ENCODE peak calls at places on chromosome 13, in seven cellular contexts. Y is cardiac muscle cell, N is psoas muscle, A is adrenal gland, Z is IMR-90, I is heart right ventricle, S is pancreas. D is an unnamed sample.

GRCh38 chr13:31962661-31963345 is 68.8 kb upstream of the FRY start:
- DNase-seq in Y (no peak), N (no peak), A (no peak), Z (peak; percentile 50), I (no peak), S (no peak), D (no peak)

GRCh38 chr13:46340631-46341111 is 46.4 kb downstream of the RUBCNL start:
- DNase-seq in Y (no peak), N (no peak), A (no peak), Z (no peak), I (no peak), S (no peak), D (no peak)

GRCh38 chr13:113947321-113948033 is 26.4 kb downstream of the C13orf46 start:
- DNase-seq in Y (no peak), N (peak; percentile 68), A (peak; percentile 70), Z (peak; percentile 43), I (no peak), S (peak; percentile 66), D (no peak)

GRCh38 chr13:63288576-63288975 is 1872.9 kb upstream of the PCDH20 start:
- DNase-seq in Y (no peak), N (no peak), A (no peak), Z (peak; percentile 57), I (no peak), S (no peak), D (no peak)

GRCh38 chr13:19606152-19606551 is 27.3 kb upstream of the MPHOSPH8 start:
- DNase-seq in Y (no peak), N (no peak), A (no peak), Z (peak; percentile 48), I (no peak), S (no peak), D (no peak)

GRCh38 chr13:110361365-110361911 is 54.4 kb downstream of the COL4A2 start:
- DNase-seq in Y (peak; percentile 42), N (peak; percentile 66), A (peak; percentile 19), Z (peak; percentile 88), I (peak; percentile 67), S (no peak), D (no peak)

GRCh38 chr13:97567510-97568243 is 133.7 kb downstream of the RAP2A start:
- DNase-seq in Y (no peak), N (peak; percentile 21), A (peak; percentile 19), Z (peak; percentile 50), I (no peak), S (peak; percentile 57), D (no peak)

GRCh38 chr13:49859568-49859967 is 67.1 kb upstream of the KPNA3 start:
- DNase-seq in Y (no peak), N (peak; percentile 56), A (peak; percentile 93), Z (peak; percentile 92), I (no peak), S (peak; percentile 19), D (peak; percentile 39)

GRCh38 chr13:37995052-37995451 is 125.5 kb upstream of the TRPC4 start:
- DNase-seq in Y (no peak), N (no peak), A (no peak), Z (peak; percentile 0), I (no peak), S (no peak), D (no peak)

GRCh38 chr13:44763604-44764311 is 187.6 kb upstream of the TSC22D1 start:
- DNase-seq in Y (no peak), N (no peak), A (peak; percentile 23), Z (no peak), I (peak; percentile 35), S (peak; percentile 68), D (no peak)

GRCh38 chr13:43879323-43880181 is at the start of the genes CCDC122 and LACC1:
- DNase-seq in Y (peak; percentile 82), N (peak; percentile 88), A (peak; percentile 89), Z (peak; percentile 84), I (peak; percentile 87), S (peak; percentile 85), D (peak; percentile 92)

GRCh38 chr13:64723735-64724134 is 2506.4 kb downstream of the PCDH9 start:
- DNase-seq in Y (peak; percentile 24), N (no peak), A (no peak), Z (peak; percentile 94), I (no peak), S (no peak), D (no peak)

GRCh38 chr13:110138700-110139036 is 168.3 kb downstream of the COL4A1 start:
- DNase-seq in Y (no peak), N (no peak), A (no peak), Z (no peak), I (no peak), S (no peak), D (no peak)

GRCh38 chr13:101514695-101515275 is 62.3 kb downstream of the ITGBL1 start:
- DNase-seq in Y (peak; percentile 64), N (no peak), A (peak; percentile 43), Z (peak; percentile 68), I (no peak), S (peak; percentile 17), D (peak; percentile 53)

GRCh38 chr13:44191504-44192171 is 182.0 kb upstream of the SERP2 start:
- DNase-seq in Y (peak; percentile 38), N (peak; percentile 22), A (peak; percentile 70), Z (peak; percentile 70), I (no peak), S (peak; percentile 67), D (no peak)

GRCh38 chr13:78608705-78609463 is 5.5 kb upstream of the POU4F1 start:
- DNase-seq in Y (no peak), N (no peak), A (no peak), Z (no peak), I (no peak), S (no peak), D (no peak)

GRCh38 chr13:91384891-91385290 is 13.5 kb upstream of the GPC5 start:
- DNase-seq in Y (no peak), N (no peak), A (no peak), Z (no peak), I (no peak), S (no peak), D (no peak)
- TF ChIP-seq CTCF in Y (no peak), N (no peak), A (no peak), Z (no peak), I (no peak), S (no peak), D (no peak)

GRCh38 chr13:33051632-33052031 is 35.4 kb downstream of the KL start:
- DNase-seq in Y (no peak), N (no peak), A (no peak), Z (no peak), I (no peak), S (no peak), D (no peak)

GRCh38 chr13:33057019-33057785 is 41.0 kb downstream of the KL start:
- DNase-seq in Y (no peak), N (no peak), A (no peak), Z (peak; percentile 6), I (no peak), S (no peak), D (no peak)

GRCh38 chr13:33050161-33050560 is 33.9 kb downstream of the KL start:
- DNase-seq in Y (no peak), N (no peak), A (no peak), Z (no peak), I (no peak), S (no peak), D (no peak)

GRCh38 chr13:33053397-33054066 is 37.3 kb downstream of the KL start:
- DNase-seq in Y (no peak), N (no peak), A (no peak), Z (no peak), I (no peak), S (no peak), D (no peak)

GRCh38 chr13:33052446-33052845 is 36.2 kb downstream of the KL start:
- DNase-seq in Y (no peak), N (no peak), A (no peak), Z (peak; percentile 53), I (no peak), S (no peak), D (no peak)
- H3K27ac ChIP-seq in Y (no peak overlapping the region), N (no peak overlapping the region), A (no peak overlapping the region), Z (peak overlapping the region; percentile 14), I (no peak overlapping the region), S (no peak overlapping the region), D (no peak overlapping the region)

GRCh38 chr13:39581177-39581576 is 21.8 kb downstream of the LHFPL6 start:
- DNase-seq in Y (no peak), N (no peak), A (no peak), Z (no peak), I (no peak), S (no peak), D (no peak)

GRCh38 chr13:39577833-39578232 is 25.2 kb downstream of the LHFPL6 start:
- DNase-seq in Y (peak; percentile 71), N (no peak), A (peak; percentile 5), Z (no peak), I (no peak), S (no peak), D (no peak)

GRCh38 chr13:39577203-39577602 is 25.8 kb downstream of the LHFPL6 start:
- DNase-seq in Y (no peak), N (no peak), A (no peak), Z (no peak), I (no peak), S (no peak), D (no peak)

GRCh38 chr13:39575641-39576238 is 27.3 kb downstream of the LHFPL6 start:
- DNase-seq in Y (no peak), N (no peak), A (no peak), Z (no peak), I (no peak), S (no peak), D (no peak)

GRCh38 chr13:39578821-39579291 is 24.1 kb downstream of the LHFPL6 start:
- DNase-seq in Y (no peak), N (no peak), A (no peak), Z (no peak), I (no peak), S (no peak), D (no peak)
- TF ChIP-seq CTCF in Y (no peak), N (no peak), A (no peak), Z (no peak), I (no peak), S (no peak), D (no peak)

GRCh38 chr13:33494596-33495214 is 209.2 kb upstream of the STARD13 start:
- DNase-seq in Y (no peak), N (no peak), A (peak; percentile 30), Z (peak; percentile 97), I (no peak), S (no peak), D (no peak)
- H3K27ac ChIP-seq in Y (no peak overlapping the region), N (no peak overlapping the region), A (peak overlapping the region; percentile 7), Z (peak overlapping the region; percentile 88), I (peak overlapping the region; percentile 53), S (no peak overlapping the region), D (no peak overlapping the region)

GRCh38 chr13:94112731-94113130 is 366.8 kb downstream of the DCT start:
- DNase-seq in Y (no peak), N (no peak), A (no peak), Z (no peak), I (no peak), S (no peak), D (no peak)
- TF ChIP-seq CTCF in Y (no peak), N (no peak), A (no peak), Z (no peak), I (no peak), S (no peak), D (no peak)

D was measured in right lobe of liver.